ENCODE peak calls at places on chromosomes 4 and X, in eight cellular contexts. One of them, this sample, is unnamed.

GRCh38 chr4:1395941-1396805 is 10.1 kb downstream of the NKX1-1 start:
- DNase-seq in stimulated activated CD4-positive, alpha-beta T cell treated with anti-CD3 and anti-CD28 coated beads, Interleukin-4, amount 100 ng/mL, for 1 hour: no peak
- DNase-seq in D341Med: no peak
- DNase-seq in fibroblast of pulmonary artery: no peak
- DNase-seq in GM20000: no peak
- DNase-seq in foreskin fibroblast: no peak
- DNase-seq in stimulated activated CD8-positive, alpha-beta memory T cell treated with anti-CD3 and anti-CD28 coated beads, Interleukin-4, amount 100 ng/mL, for 4 hours: no peak
- DNase-seq in activated CD8-positive, alpha-beta T cell treated with anti-CD3 and anti-CD28 coated beads for 36 hours: no peak
- DNase-seq in this sample: no peak

GRCh38 chrX:12950851-12951589 is 23.9 kb upstream of the TMSB4X start:
- DNase-seq in stimulated activated CD4-positive, alpha-beta T cell treated with anti-CD3 and anti-CD28 coated beads, Interleukin-4, amount 100 ng/mL, for 1 hour: peak
- DNase-seq in D341Med: peak
- DNase-seq in fibroblast of pulmonary artery: no peak
- DNase-seq in GM20000: no peak
- DNase-seq in foreskin fibroblast: no peak
- DNase-seq in stimulated activated CD8-positive, alpha-beta memory T cell treated with anti-CD3 and anti-CD28 coated beads, Interleukin-4, amount 100 ng/mL, for 4 hours: no peak
- DNase-seq in activated CD8-positive, alpha-beta T cell treated with anti-CD3 and anti-CD28 coated beads for 36 hours: peak
- DNase-seq in this sample: no peak

GRCh38 chr4:28921886-28922285 is 1798.3 kb upstream of the PCDH7 start:
- DNase-seq in stimulated activated CD4-positive, alpha-beta T cell treated with anti-CD3 and anti-CD28 coated beads, Interleukin-4, amount 100 ng/mL, for 1 hour: no peak
- DNase-seq in D341Med: no peak
- DNase-seq in fibroblast of pulmonary artery: peak
- DNase-seq in GM20000: no peak
- DNase-seq in foreskin fibroblast: no peak
- DNase-seq in stimulated activated CD8-positive, alpha-beta memory T cell treated with anti-CD3 and anti-CD28 coated beads, Interleukin-4, amount 100 ng/mL, for 4 hours: no peak
- DNase-seq in activated CD8-positive, alpha-beta T cell treated with anti-CD3 and anti-CD28 coated beads for 36 hours: no peak
- DNase-seq in this sample: no peak

GRCh38 chrX:19585370-19586082 is 70.2 kb upstream of the MAP3K15 start:
- DNase-seq in stimulated activated CD4-positive, alpha-beta T cell treated with anti-CD3 and anti-CD28 coated beads, Interleukin-4, amount 100 ng/mL, for 1 hour: no peak
- DNase-seq in D341Med: no peak
- DNase-seq in fibroblast of pulmonary artery: no peak
- DNase-seq in GM20000: no peak
- DNase-seq in foreskin fibroblast: no peak
- DNase-seq in stimulated activated CD8-positive, alpha-beta memory T cell treated with anti-CD3 and anti-CD28 coated beads, Interleukin-4, amount 100 ng/mL, for 4 hours: no peak
- DNase-seq in activated CD8-positive, alpha-beta T cell treated with anti-CD3 and anti-CD28 coated beads for 36 hours: no peak
- DNase-seq in this sample: no peak

GRCh38 chr4:1404573-1405248 is 1.5 kb downstream of the NKX1-1 start:
- DNase-seq in stimulated activated CD4-positive, alpha-beta T cell treated with anti-CD3 and anti-CD28 coated beads, Interleukin-4, amount 100 ng/mL, for 1 hour: no peak
- DNase-seq in D341Med: peak
- DNase-seq in fibroblast of pulmonary artery: no peak
- DNase-seq in GM20000: peak
- DNase-seq in foreskin fibroblast: no peak
- DNase-seq in stimulated activated CD8-positive, alpha-beta memory T cell treated with anti-CD3 and anti-CD28 coated beads, Interleukin-4, amount 100 ng/mL, for 4 hours: no peak
- DNase-seq in activated CD8-positive, alpha-beta T cell treated with anti-CD3 and anti-CD28 coated beads for 36 hours: no peak
- DNase-seq in this sample: no peak

GRCh38 chr4:2834001-2834921 is 9.4 kb upstream of the ADD1 start:
- DNase-seq in stimulated activated CD4-positive, alpha-beta T cell treated with anti-CD3 and anti-CD28 coated beads, Interleukin-4, amount 100 ng/mL, for 1 hour: no peak
- DNase-seq in D341Med: peak
- DNase-seq in fibroblast of pulmonary artery: no peak
- DNase-seq in GM20000: peak
- DNase-seq in foreskin fibroblast: no peak
- DNase-seq in stimulated activated CD8-positive, alpha-beta memory T cell treated with anti-CD3 and anti-CD28 coated beads, Interleukin-4, amount 100 ng/mL, for 4 hours: no peak
- DNase-seq in activated CD8-positive, alpha-beta T cell treated with anti-CD3 and anti-CD28 coated beads for 36 hours: peak
- DNase-seq in this sample: no peak

GRCh38 chr4:48247142-48247877 is 22.3 kb downstream of the TEC start:
- DNase-seq in stimulated activated CD4-positive, alpha-beta T cell treated with anti-CD3 and anti-CD28 coated beads, Interleukin-4, amount 100 ng/mL, for 1 hour: no peak
- DNase-seq in D341Med: no peak
- DNase-seq in fibroblast of pulmonary artery: peak
- DNase-seq in GM20000: no peak
- DNase-seq in foreskin fibroblast: no peak
- DNase-seq in stimulated activated CD8-positive, alpha-beta memory T cell treated with anti-CD3 and anti-CD28 coated beads, Interleukin-4, amount 100 ng/mL, for 4 hours: no peak
- DNase-seq in activated CD8-positive, alpha-beta T cell treated with anti-CD3 and anti-CD28 coated beads for 36 hours: no peak
- DNase-seq in this sample: no peak

GRCh38 chr4:53535567-53535966 is 55.7 kb downstream of the LNX1 start:
- DNase-seq in stimulated activated CD4-positive, alpha-beta T cell treated with anti-CD3 and anti-CD28 coated beads, Interleukin-4, amount 100 ng/mL, for 1 hour: no peak
- DNase-seq in D341Med: no peak
- DNase-seq in fibroblast of pulmonary artery: no peak
- DNase-seq in GM20000: no peak
- DNase-seq in foreskin fibroblast: no peak
- DNase-seq in stimulated activated CD8-positive, alpha-beta memory T cell treated with anti-CD3 and anti-CD28 coated beads, Interleukin-4, amount 100 ng/mL, for 4 hours: no peak
- DNase-seq in activated CD8-positive, alpha-beta T cell treated with anti-CD3 and anti-CD28 coated beads for 36 hours: no peak
- DNase-seq in this sample: no peak

GRCh38 chrX:68503830-68504229 is 5.0 kb downstream of the YIPF6 start:
- DNase-seq in stimulated activated CD4-positive, alpha-beta T cell treated with anti-CD3 and anti-CD28 coated beads, Interleukin-4, amount 100 ng/mL, for 1 hour: no peak
- DNase-seq in D341Med: no peak
- DNase-seq in fibroblast of pulmonary artery: no peak
- DNase-seq in GM20000: no peak
- DNase-seq in foreskin fibroblast: no peak
- DNase-seq in stimulated activated CD8-positive, alpha-beta memory T cell treated with anti-CD3 and anti-CD28 coated beads, Interleukin-4, amount 100 ng/mL, for 4 hours: no peak
- DNase-seq in activated CD8-positive, alpha-beta T cell treated with anti-CD3 and anti-CD28 coated beads for 36 hours: peak
- DNase-seq in this sample: no peak

GRCh38 chr4:1205641-1206298 is 33.4 kb upstream of the SPON2 start:
- DNase-seq in stimulated activated CD4-positive, alpha-beta T cell treated with anti-CD3 and anti-CD28 coated beads, Interleukin-4, amount 100 ng/mL, for 1 hour: peak
- DNase-seq in D341Med: no peak
- DNase-seq in fibroblast of pulmonary artery: no peak
- DNase-seq in GM20000: no peak
- DNase-seq in foreskin fibroblast: no peak
- DNase-seq in stimulated activated CD8-positive, alpha-beta memory T cell treated with anti-CD3 and anti-CD28 coated beads, Interleukin-4, amount 100 ng/mL, for 4 hours: no peak
- DNase-seq in activated CD8-positive, alpha-beta T cell treated with anti-CD3 and anti-CD28 coated beads for 36 hours: peak
- DNase-seq in this sample: no peak